ENCODE peak calls at places on chromosome 10, in eight cellular contexts. X, Q, W, G, I, N, U and Z are unnamed samples.

GRCh38 chr10:9800011-9800410 is 1217.7 kb upstream of the CELF2 start:
- DNase-seq in U (no peak), N (no peak), X (no peak), G (no peak), W (no peak), Q (no peak), I (no peak), Z (no peak)

GRCh38 chr10:133159950-133160812 is at the start of gene KNDC1:
- DNase-seq in W (no peak), G (no peak), I (no peak), U (peak; percentile 59), X (no peak), N (peak; percentile 47), Q (peak; percentile 47), Z (no peak)

GRCh38 chr10:115948415-115948814 is 324.6 kb downstream of the GFRA1 start:
- DNase-seq in U (no peak), I (no peak), G (no peak), N (no peak), Q (no peak), X (no peak), W (no peak), Z (no peak)

GRCh38 chr10:110820321-110820814 is 51.4 kb upstream of the PDCD4 start:
- DNase-seq in N (no peak), I (no peak), W (no peak), Q (peak; percentile 65), X (no peak), U (peak; percentile 58), G (peak; percentile 37), Z (no peak)

GRCh38 chr10:4978870-4979269 is 15.7 kb downstream of the AKR1C1 start:
- DNase-seq in Q (no peak), U (no peak), X (no peak), I (no peak), G (no peak), N (no peak), W (no peak), Z (no peak)

GRCh38 chr10:96511044-96511945 is 2.4 kb downstream of the TLL2 start:
- DNase-seq in W (peak; percentile 39), X (no peak), I (no peak), Q (no peak), U (peak; percentile 30), G (peak; percentile 28), N (peak; percentile 51), Z (no peak)

GRCh38 chr10:132893090-132893489 is 49.3 kb downstream of the CFAP46 start:
- DNase-seq in I (peak; percentile 42), W (no peak), U (no peak), G (no peak), N (no peak), Q (peak; percentile 30), X (peak; percentile 7), Z (no peak)

GRCh38 chr10:16521311-16522016 is at the start of gene C1QL3:
- DNase-seq in G (no peak), I (no peak), U (no peak), X (no peak), W (peak; percentile 36), Q (no peak), N (no peak), Z (no peak)

GRCh38 chr10:7915923-7916322 is 97.6 kb downstream of the TAF3 start:
- DNase-seq in G (no peak), U (no peak), W (no peak), Q (no peak), X (no peak), N (no peak), I (no peak), Z (no peak)

DNA sequence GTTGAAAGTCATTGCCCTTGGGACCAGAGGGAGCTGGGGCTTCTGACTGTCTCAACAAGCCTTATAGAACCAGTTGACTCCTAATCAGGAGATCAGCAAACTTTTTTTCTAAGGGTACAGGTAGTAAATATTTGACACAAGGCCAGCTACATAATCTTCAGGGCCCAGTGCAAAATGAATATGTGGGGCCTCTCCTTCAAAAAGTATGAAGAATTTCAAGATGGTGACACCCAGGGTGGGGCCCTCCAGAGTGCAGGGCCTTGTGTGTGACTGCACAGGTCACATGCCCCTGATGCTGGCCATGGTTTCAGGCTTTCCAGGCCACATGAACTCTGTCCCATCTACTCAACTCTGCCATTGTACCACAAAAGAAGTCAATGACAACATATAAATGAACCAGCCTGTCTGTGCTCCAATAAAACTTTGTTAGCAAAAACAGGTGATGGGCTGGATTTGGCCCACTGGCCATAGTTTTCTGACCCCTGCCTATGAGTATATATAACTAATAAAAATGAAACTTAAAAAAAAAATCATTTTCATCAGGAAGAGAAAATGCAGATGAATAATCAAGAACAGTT is 6.1 kb downstream of the MMRN2 start:
- DNase-seq in G (no peak), X (no peak), N (no peak), Q (no peak), I (peak; percentile 35), W (no peak), U (no peak), Z (no peak)
- TF ChIP-seq POLR2A in G (no peak), X (no peak), N (no peak), Q (no peak), I (no peak), W (no peak), U (no peak), Z (no peak)

GRCh38 chr10:32947586-32947985 is 10.4 kb downstream of the ITGB1 start:
- DNase-seq in Q (no peak), X (no peak), N (no peak), G (no peak), I (no peak), U (no peak), W (no peak), Z (no peak)
- H3K4me1 ChIP-seq in Q (no peaks in the 10 kb centered on the region), X (peaks cover 6% of the 10 kb centered on the region), N (peaks cover 11% of the 10 kb centered on the region), G (peaks cover 19% of the 10 kb centered on the region), I (peaks cover 85% of the 10 kb centered on the region), U (peaks cover 72% of the 10 kb centered on the region), W (peaks cover 97% of the 10 kb centered on the region), Z (peaks cover 34% of the 10 kb centered on the region)

GRCh38 chr10:89251417-89252224 is at the start of gene LIPA:
- DNase-seq in G (peak; percentile 92), N (peak; percentile 1), W (peak; percentile 94), I (peak; percentile 96), U (peak; percentile 95), Q (peak; percentile 99), X (peak; percentile 98), Z (peak; percentile 80)
- TF ChIP-seq POLR2A in G (peak; percentile 18), N (no peak), W (no peak), I (no peak), U (peak; percentile 67), Q (peak; percentile 78), X (no peak), Z (no peak)

DNA sequence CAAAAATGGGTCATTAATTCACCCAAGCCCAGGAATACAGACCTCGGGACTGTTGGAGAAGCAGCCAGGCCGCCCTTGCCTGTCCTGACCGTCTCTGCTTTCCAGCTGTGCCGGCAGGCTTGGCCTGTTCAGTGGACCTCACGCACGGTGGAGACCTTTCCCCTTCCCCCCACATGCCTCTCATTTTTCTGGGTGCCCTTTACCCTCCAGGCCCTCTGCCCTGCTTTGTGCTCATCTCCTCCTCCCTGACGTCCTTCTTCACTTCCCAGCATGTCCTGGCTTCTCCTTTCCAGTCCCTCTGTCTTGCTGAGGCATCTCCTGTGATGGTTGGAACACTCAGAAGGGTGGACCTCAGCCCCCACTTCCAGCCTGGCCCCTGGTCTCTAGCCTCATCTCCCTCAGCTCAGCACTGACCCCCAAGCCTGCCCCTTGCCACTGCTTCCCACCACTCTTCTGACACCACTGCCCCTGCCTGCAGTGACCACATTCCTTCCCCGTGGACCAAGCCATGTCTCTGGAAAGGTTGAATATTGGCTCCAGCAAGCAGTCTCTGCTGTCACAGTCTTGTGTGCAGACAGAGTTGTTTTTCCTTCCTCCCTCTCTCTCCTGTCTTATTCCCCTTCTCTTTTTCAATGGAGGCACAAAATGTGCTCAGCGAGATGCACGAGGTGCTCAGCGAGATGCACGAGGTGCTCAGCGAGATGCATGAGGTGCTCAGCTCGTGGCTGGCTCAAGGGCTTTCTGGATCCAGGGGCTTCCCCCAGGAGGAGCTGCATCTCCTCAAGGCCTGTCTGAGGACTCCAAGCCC is 14.9 kb downstream of the BAG3 start:
- DNase-seq in N (no peak), U (no peak), Q (no peak), I (no peak), G (no peak), X (no peak), W (no peak), Z (no peak)
- H3K4me1 ChIP-seq in N (peaks cover 25% of the 10 kb centered on the region), U (peaks cover 65% of the 10 kb centered on the region), Q (no peaks in the 10 kb centered on the region), I (peaks cover 58% of the 10 kb centered on the region), G (peaks cover 25% of the 10 kb centered on the region), X (peaks cover 39% of the 10 kb centered on the region), W (peaks cover 77% of the 10 kb centered on the region), Z (peaks cover 85% of the 10 kb centered on the region)